ENCODE peak calls at places on chromosome 5, in four cellular contexts. One of them, this sample, is unnamed.

GRCh38 chr5:159395202-159395601 is 64.9 kb upstream of the IL12B start:
- DNase-seq in GM18507: no peak
- DNase-seq in stimulated activated CD8-positive, alpha-beta memory T cell treated with anti-CD3 and anti-CD28 coated beads, Interleukin-2, amount 100 ng/mL, for 48 hours: no peak
- DNase-seq in NCI-H748 treated with DMSO at 0.1 percent for 48 hours: no peak
- DNase-seq in this sample: no peak

GRCh38 chr5:71922584-71923106 is 184.6 kb upstream of the MAP1B start:
- DNase-seq in GM18507: no peak
- DNase-seq in stimulated activated CD8-positive, alpha-beta memory T cell treated with anti-CD3 and anti-CD28 coated beads, Interleukin-2, amount 100 ng/mL, for 48 hours: no peak
- DNase-seq in NCI-H748 treated with DMSO at 0.1 percent for 48 hours: no peak
- DNase-seq in this sample: no peak

GRCh38 chr5:105131045-105131444 is 1568.5 kb upstream of the NUDT12 start:
- DNase-seq in GM18507: no peak
- DNase-seq in stimulated activated CD8-positive, alpha-beta memory T cell treated with anti-CD3 and anti-CD28 coated beads, Interleukin-2, amount 100 ng/mL, for 48 hours: no peak
- DNase-seq in NCI-H748 treated with DMSO at 0.1 percent for 48 hours: no peak
- DNase-seq in this sample: no peak

GRCh38 chr5:56876325-56876724 is 33.1 kb upstream of the SETD9 start:
- DNase-seq in GM18507: no peak
- DNase-seq in stimulated activated CD8-positive, alpha-beta memory T cell treated with anti-CD3 and anti-CD28 coated beads, Interleukin-2, amount 100 ng/mL, for 48 hours: no peak
- DNase-seq in NCI-H748 treated with DMSO at 0.1 percent for 48 hours: no peak
- DNase-seq in this sample: no peak

GRCh38 chr5:178651046-178651810 is 24.4 kb upstream of the CLK4 start:
- DNase-seq in GM18507: no peak
- DNase-seq in stimulated activated CD8-positive, alpha-beta memory T cell treated with anti-CD3 and anti-CD28 coated beads, Interleukin-2, amount 100 ng/mL, for 48 hours: no peak
- DNase-seq in NCI-H748 treated with DMSO at 0.1 percent for 48 hours: no peak
- DNase-seq in this sample: no peak

GRCh38 chr5:73314395-73315195 is 134.0 kb downstream of the FOXD1 start:
- DNase-seq in GM18507: no peak
- DNase-seq in stimulated activated CD8-positive, alpha-beta memory T cell treated with anti-CD3 and anti-CD28 coated beads, Interleukin-2, amount 100 ng/mL, for 48 hours: no peak
- DNase-seq in NCI-H748 treated with DMSO at 0.1 percent for 48 hours: no peak
- DNase-seq in this sample: no peak

GRCh38 chr5:10321882-10322281 is 14.2 kb upstream of the CMBL start:
- DNase-seq in GM18507: no peak
- DNase-seq in stimulated activated CD8-positive, alpha-beta memory T cell treated with anti-CD3 and anti-CD28 coated beads, Interleukin-2, amount 100 ng/mL, for 48 hours: no peak
- DNase-seq in NCI-H748 treated with DMSO at 0.1 percent for 48 hours: no peak
- DNase-seq in this sample: no peak

GRCh38 chr5:67181648-67182218 is 14.9 kb downstream of the CD180 start:
- DNase-seq in GM18507: no peak
- DNase-seq in stimulated activated CD8-positive, alpha-beta memory T cell treated with anti-CD3 and anti-CD28 coated beads, Interleukin-2, amount 100 ng/mL, for 48 hours: no peak
- DNase-seq in NCI-H748 treated with DMSO at 0.1 percent for 48 hours: no peak
- DNase-seq in this sample: no peak

GRCh38 chr5:149035282-149035882 is 27.5 kb downstream of the SH3TC2 start:
- DNase-seq in GM18507: peak; percentile 14
- DNase-seq in stimulated activated CD8-positive, alpha-beta memory T cell treated with anti-CD3 and anti-CD28 coated beads, Interleukin-2, amount 100 ng/mL, for 48 hours: peak; percentile 50
- DNase-seq in NCI-H748 treated with DMSO at 0.1 percent for 48 hours: peak; percentile 45
- DNase-seq in this sample: no peak

GRCh38 chr5:87069974-87070608 is 197.6 kb upstream of the RASA1 start:
- DNase-seq in GM18507: no peak
- DNase-seq in stimulated activated CD8-positive, alpha-beta memory T cell treated with anti-CD3 and anti-CD28 coated beads, Interleukin-2, amount 100 ng/mL, for 48 hours: no peak
- DNase-seq in NCI-H748 treated with DMSO at 0.1 percent for 48 hours: no peak
- DNase-seq in this sample: peak; percentile 59

GRCh38 chr5:119323630-119324000 is 32.2 kb upstream of the TNFAIP8 start:
- DNase-seq in GM18507: no peak
- DNase-seq in stimulated activated CD8-positive, alpha-beta memory T cell treated with anti-CD3 and anti-CD28 coated beads, Interleukin-2, amount 100 ng/mL, for 48 hours: no peak
- DNase-seq in NCI-H748 treated with DMSO at 0.1 percent for 48 hours: peak; percentile 88
- DNase-seq in this sample: no peak

GRCh38 chr5:28807230-28807629 is 1768.8 kb upstream of the CDH9 start:
- DNase-seq in GM18507: no peak
- DNase-seq in stimulated activated CD8-positive, alpha-beta memory T cell treated with anti-CD3 and anti-CD28 coated beads, Interleukin-2, amount 100 ng/mL, for 48 hours: no peak
- DNase-seq in NCI-H748 treated with DMSO at 0.1 percent for 48 hours: no peak
- DNase-seq in this sample: no peak

GRCh38 chr5:17373406-17374110 is 124.5 kb upstream of the TAF11L2 start:
- DNase-seq in GM18507: no peak
- DNase-seq in stimulated activated CD8-positive, alpha-beta memory T cell treated with anti-CD3 and anti-CD28 coated beads, Interleukin-2, amount 100 ng/mL, for 48 hours: no peak
- DNase-seq in NCI-H748 treated with DMSO at 0.1 percent for 48 hours: no peak
- DNase-seq in this sample: no peak

GRCh38 chr5:98513378-98513777 is 260.1 kb upstream of the RGMB start:
- DNase-seq in GM18507: no peak
- DNase-seq in stimulated activated CD8-positive, alpha-beta memory T cell treated with anti-CD3 and anti-CD28 coated beads, Interleukin-2, amount 100 ng/mL, for 48 hours: no peak
- DNase-seq in NCI-H748 treated with DMSO at 0.1 percent for 48 hours: no peak
- DNase-seq in this sample: no peak

GRCh38 chr5:65760504-65761275 is 38.7 kb downstream of the NLN start:
- DNase-seq in GM18507: no peak
- DNase-seq in stimulated activated CD8-positive, alpha-beta memory T cell treated with anti-CD3 and anti-CD28 coated beads, Interleukin-2, amount 100 ng/mL, for 48 hours: no peak
- DNase-seq in NCI-H748 treated with DMSO at 0.1 percent for 48 hours: no peak
- DNase-seq in this sample: peak; percentile 8

GRCh38 chr5:79255786-79256557 is 20.0 kb downstream of the JMY start:
- DNase-seq in GM18507: no peak
- DNase-seq in stimulated activated CD8-positive, alpha-beta memory T cell treated with anti-CD3 and anti-CD28 coated beads, Interleukin-2, amount 100 ng/mL, for 48 hours: no peak
- DNase-seq in NCI-H748 treated with DMSO at 0.1 percent for 48 hours: no peak
- DNase-seq in this sample: no peak

GRCh38 chr5:113900831-113901230 is 387.3 kb downstream of the YTHDC2 start:
- DNase-seq in GM18507: no peak
- DNase-seq in stimulated activated CD8-positive, alpha-beta memory T cell treated with anti-CD3 and anti-CD28 coated beads, Interleukin-2, amount 100 ng/mL, for 48 hours: no peak
- DNase-seq in NCI-H748 treated with DMSO at 0.1 percent for 48 hours: no peak
- DNase-seq in this sample: no peak

GRCh38 chr5:32138839-32139493 is 35.2 kb downstream of the GOLPH3 start:
- DNase-seq in GM18507: no peak
- DNase-seq in stimulated activated CD8-positive, alpha-beta memory T cell treated with anti-CD3 and anti-CD28 coated beads, Interleukin-2, amount 100 ng/mL, for 48 hours: peak; percentile 64
- DNase-seq in NCI-H748 treated with DMSO at 0.1 percent for 48 hours: no peak
- DNase-seq in this sample: no peak

GRCh38 chr5:124560370-124560769 is 186.1 kb downstream of the ZNF608 start:
- DNase-seq in GM18507: no peak
- DNase-seq in stimulated activated CD8-positive, alpha-beta memory T cell treated with anti-CD3 and anti-CD28 coated beads, Interleukin-2, amount 100 ng/mL, for 48 hours: no peak
- DNase-seq in NCI-H748 treated with DMSO at 0.1 percent for 48 hours: no peak
- DNase-seq in this sample: no peak

GRCh38 chr5:150637245-150638052 is 3.0 kb upstream of the SYNPO start:
- DNase-seq in GM18507: no peak
- DNase-seq in stimulated activated CD8-positive, alpha-beta memory T cell treated with anti-CD3 and anti-CD28 coated beads, Interleukin-2, amount 100 ng/mL, for 48 hours: no peak
- DNase-seq in NCI-H748 treated with DMSO at 0.1 percent for 48 hours: no peak
- DNase-seq in this sample: no peak

GRCh38 chr5:111954516-111955337 is 197.7 kb upstream of the NREP start:
- DNase-seq in GM18507: no peak
- DNase-seq in stimulated activated CD8-positive, alpha-beta memory T cell treated with anti-CD3 and anti-CD28 coated beads, Interleukin-2, amount 100 ng/mL, for 48 hours: no peak
- DNase-seq in NCI-H748 treated with DMSO at 0.1 percent for 48 hours: no peak
- DNase-seq in this sample: peak; percentile 28

GRCh38 chr5:17224858-17225436 is 7.5 kb downstream of the BASP1 start:
- DNase-seq in GM18507: no peak
- DNase-seq in stimulated activated CD8-positive, alpha-beta memory T cell treated with anti-CD3 and anti-CD28 coated beads, Interleukin-2, amount 100 ng/mL, for 48 hours: no peak
- DNase-seq in NCI-H748 treated with DMSO at 0.1 percent for 48 hours: no peak
- DNase-seq in this sample: peak; percentile 59

GRCh38 chr5:139668064-139668880 is 20.1 kb downstream of the CXXC5 start:
- DNase-seq in GM18507: no peak
- DNase-seq in stimulated activated CD8-positive, alpha-beta memory T cell treated with anti-CD3 and anti-CD28 coated beads, Interleukin-2, amount 100 ng/mL, for 48 hours: no peak
- DNase-seq in NCI-H748 treated with DMSO at 0.1 percent for 48 hours: no peak
- DNase-seq in this sample: no peak

GRCh38 chr5:175623086-175623485 is 34.8 kb upstream of the HRH2 start:
- DNase-seq in GM18507: no peak
- DNase-seq in stimulated activated CD8-positive, alpha-beta memory T cell treated with anti-CD3 and anti-CD28 coated beads, Interleukin-2, amount 100 ng/mL, for 48 hours: no peak
- DNase-seq in NCI-H748 treated with DMSO at 0.1 percent for 48 hours: no peak
- DNase-seq in this sample: no peak